ENCODE peak calls at places on chromosome 1, in eight cellular contexts. One of them, this sample, is unnamed.
A peak's percentile ranks its signal among the peaks of the same experiment; 100 is the strongest.

GRCh38 chr1:97634758-97635157 is 286.1 kb downstream of the DPYD start:
- DNase-seq in SK-N-SH: no peak
- DNase-seq in A549: no peak
- DNase-seq in endothelial cell of umbilical vein: no peak
- DNase-seq in brain microvascular endothelial cell: no peak
- DNase-seq in esophagus muscularis mucosa: no peak
- DNase-seq in upper lobe of left lung: no peak
- DNase-seq in small intestine: no peak
- DNase-seq in this sample: no peak

GRCh38 chr1:40039245-40039756 is 1.2 kb upstream of the CAP1 start:
- DNase-seq in A549: no peak
- DNase-seq in endothelial cell of umbilical vein: peak; percentile 66
- DNase-seq in upper lobe of left lung: no peak
- DNase-seq in esophagus muscularis mucosa: no peak
- DNase-seq in small intestine: no peak
- DNase-seq in SK-N-SH: no peak
- DNase-seq in brain microvascular endothelial cell: no peak
- DNase-seq in this sample: no peak

GRCh38 chr1:98794196-98794886 is 132.8 kb downstream of the SNX7 start:
- DNase-seq in upper lobe of left lung: no peak
- DNase-seq in small intestine: peak; percentile 67
- DNase-seq in A549: peak; percentile 21
- DNase-seq in esophagus muscularis mucosa: no peak
- DNase-seq in endothelial cell of umbilical vein: peak; percentile 80
- DNase-seq in brain microvascular endothelial cell: peak; percentile 77
- DNase-seq in SK-N-SH: peak; percentile 54
- DNase-seq in this sample: no peak

GRCh38 chr1:159953866-159954515 is at the start of gene SLAMF9:
- DNase-seq in small intestine: no peak
- DNase-seq in SK-N-SH: no peak
- DNase-seq in upper lobe of left lung: no peak
- DNase-seq in A549: no peak
- DNase-seq in brain microvascular endothelial cell: peak; percentile 3
- DNase-seq in endothelial cell of umbilical vein: no peak
- DNase-seq in esophagus muscularis mucosa: no peak
- DNase-seq in this sample: no peak

GRCh38 chr1:205630241-205630640 is 1.6 kb downstream of the ELK4 start:
- DNase-seq in small intestine: peak; percentile 14
- DNase-seq in esophagus muscularis mucosa: no peak
- DNase-seq in upper lobe of left lung: no peak
- DNase-seq in endothelial cell of umbilical vein: peak; percentile 75
- DNase-seq in A549: no peak
- DNase-seq in brain microvascular endothelial cell: peak; percentile 45
- DNase-seq in SK-N-SH: no peak
- DNase-seq in this sample: no peak

GRCh38 chr1:66197785-66198184 is 336.2 kb upstream of the SGIP1 start:
- DNase-seq in brain microvascular endothelial cell: no peak
- DNase-seq in esophagus muscularis mucosa: no peak
- DNase-seq in SK-N-SH: no peak
- DNase-seq in small intestine: no peak
- DNase-seq in endothelial cell of umbilical vein: no peak
- DNase-seq in upper lobe of left lung: no peak
- DNase-seq in A549: no peak
- DNase-seq in this sample: no peak

GRCh38 chr1:218867941-218868656 is 305.6 kb upstream of the LYPLAL1 start:
- DNase-seq in esophagus muscularis mucosa: no peak
- DNase-seq in small intestine: no peak
- DNase-seq in A549: no peak
- DNase-seq in brain microvascular endothelial cell: peak; percentile 48
- DNase-seq in SK-N-SH: no peak
- DNase-seq in endothelial cell of umbilical vein: no peak
- DNase-seq in upper lobe of left lung: no peak
- DNase-seq in this sample: no peak

GRCh38 chr1:70966018-70966638 is 81.5 kb downstream of the PTGER3 start:
- DNase-seq in upper lobe of left lung: no peak
- DNase-seq in A549: no peak
- DNase-seq in SK-N-SH: no peak
- DNase-seq in endothelial cell of umbilical vein: peak; percentile 17
- DNase-seq in esophagus muscularis mucosa: no peak
- DNase-seq in brain microvascular endothelial cell: no peak
- DNase-seq in small intestine: peak; percentile 1
- DNase-seq in this sample: no peak

GRCh38 chr1:224411766-224412165 is 22.8 kb downstream of the WDR26 start:
- DNase-seq in A549: no peak
- DNase-seq in SK-N-SH: no peak
- DNase-seq in small intestine: no peak
- DNase-seq in esophagus muscularis mucosa: no peak
- DNase-seq in endothelial cell of umbilical vein: no peak
- DNase-seq in brain microvascular endothelial cell: peak; percentile 35
- DNase-seq in upper lobe of left lung: no peak
- DNase-seq in this sample: no peak

GRCh38 chr1:54651608-54652007 is 10.0 kb downstream of the MROH7 start:
- DNase-seq in esophagus muscularis mucosa: no peak
- DNase-seq in SK-N-SH: no peak
- DNase-seq in upper lobe of left lung: no peak
- DNase-seq in endothelial cell of umbilical vein: no peak
- DNase-seq in brain microvascular endothelial cell: no peak
- DNase-seq in small intestine: no peak
- DNase-seq in A549: no peak
- DNase-seq in this sample: no peak

GRCh38 chr1:231338270-231339128 is at the start of gene SPRTN:
- DNase-seq in upper lobe of left lung: peak; percentile 94
- DNase-seq in A549: peak; percentile 96
- DNase-seq in endothelial cell of umbilical vein: peak; percentile 43
- DNase-seq in esophagus muscularis mucosa: no peak
- DNase-seq in SK-N-SH: peak; percentile 90
- DNase-seq in brain microvascular endothelial cell: no peak
- DNase-seq in small intestine: no peak
- DNase-seq in this sample: no peak

GRCh38 chr1:174005032-174005431 is 17.1 kb downstream of the RC3H1 start:
- DNase-seq in small intestine: no peak
- DNase-seq in SK-N-SH: peak; percentile 47
- DNase-seq in A549: no peak
- DNase-seq in brain microvascular endothelial cell: no peak
- DNase-seq in endothelial cell of umbilical vein: no peak
- DNase-seq in upper lobe of left lung: no peak
- DNase-seq in esophagus muscularis mucosa: no peak
- DNase-seq in this sample: no peak

GRCh38 chr1:224433671-224434446 is 738 bp downstream of the WDR26 start:
- DNase-seq in brain microvascular endothelial cell: peak; percentile 11
- DNase-seq in A549: peak; percentile 21
- DNase-seq in small intestine: peak; percentile 13
- DNase-seq in upper lobe of left lung: peak; percentile 89
- DNase-seq in endothelial cell of umbilical vein: peak; percentile 46
- DNase-seq in SK-N-SH: peak; percentile 63
- DNase-seq in esophagus muscularis mucosa: no peak
- DNase-seq in this sample: peak; percentile 69

GRCh38 chr1:236117710-236118109 is 24.6 kb upstream of the GPR137B start:
- DNase-seq in SK-N-SH: no peak
- DNase-seq in upper lobe of left lung: no peak
- DNase-seq in A549: no peak
- DNase-seq in small intestine: no peak
- DNase-seq in brain microvascular endothelial cell: no peak
- DNase-seq in esophagus muscularis mucosa: no peak
- DNase-seq in endothelial cell of umbilical vein: no peak
- DNase-seq in this sample: no peak

GRCh38 chr1:185679220-185679619 is 55.0 kb upstream of the HMCN1 start:
- DNase-seq in esophagus muscularis mucosa: no peak
- DNase-seq in brain microvascular endothelial cell: no peak
- DNase-seq in A549: no peak
- DNase-seq in SK-N-SH: no peak
- DNase-seq in upper lobe of left lung: no peak
- DNase-seq in endothelial cell of umbilical vein: no peak
- DNase-seq in small intestine: no peak
- DNase-seq in this sample: no peak

GRCh38 chr1:221987860-221988520 is 246.1 kb upstream of the DUSP10 start:
- DNase-seq in endothelial cell of umbilical vein: no peak
- DNase-seq in small intestine: no peak
- DNase-seq in esophagus muscularis mucosa: peak; percentile 82
- DNase-seq in upper lobe of left lung: no peak
- DNase-seq in SK-N-SH: no peak
- DNase-seq in A549: peak; percentile 25
- DNase-seq in brain microvascular endothelial cell: peak; percentile 81
- DNase-seq in this sample: no peak

GRCh38 chr1:31072304-31072746 is 6.8 kb upstream of the PUM1 start:
- DNase-seq in small intestine: no peak
- DNase-seq in A549: no peak
- DNase-seq in brain microvascular endothelial cell: no peak
- DNase-seq in upper lobe of left lung: no peak
- DNase-seq in esophagus muscularis mucosa: no peak
- DNase-seq in SK-N-SH: no peak
- DNase-seq in endothelial cell of umbilical vein: no peak
- DNase-seq in this sample: no peak

GRCh38 chr1:180175806-180176205 is 21.1 kb downstream of the QSOX1 start:
- DNase-seq in A549: no peak
- DNase-seq in endothelial cell of umbilical vein: no peak
- DNase-seq in upper lobe of left lung: no peak
- DNase-seq in small intestine: no peak
- DNase-seq in brain microvascular endothelial cell: no peak
- DNase-seq in esophagus muscularis mucosa: no peak
- DNase-seq in SK-N-SH: no peak
- DNase-seq in this sample: peak; percentile 20

GRCh38 chr1:91651671-91652071 is 151.0 kb downstream of the CDC7 start:
- DNase-seq in esophagus muscularis mucosa: peak; percentile 92
- DNase-seq in upper lobe of left lung: peak; percentile 62
- DNase-seq in brain microvascular endothelial cell: peak; percentile 20
- DNase-seq in A549: no peak
- DNase-seq in SK-N-SH: no peak
- DNase-seq in endothelial cell of umbilical vein: peak; percentile 86
- DNase-seq in small intestine: no peak
- DNase-seq in this sample: peak; percentile 78

GRCh38 chr1:119409731-119410130 is 5.2 kb upstream of the HSD3B2 start:
- DNase-seq in SK-N-SH: no peak
- DNase-seq in small intestine: no peak
- DNase-seq in A549: no peak
- DNase-seq in esophagus muscularis mucosa: no peak
- DNase-seq in upper lobe of left lung: no peak
- DNase-seq in endothelial cell of umbilical vein: no peak
- DNase-seq in brain microvascular endothelial cell: no peak
- DNase-seq in this sample: no peak

GRCh38 chr1:181179980-181180964 is 91.8 kb downstream of the IER5 start:
- DNase-seq in small intestine: peak; percentile 39
- DNase-seq in A549: no peak
- DNase-seq in esophagus muscularis mucosa: no peak
- DNase-seq in brain microvascular endothelial cell: peak; percentile 57
- DNase-seq in upper lobe of left lung: no peak
- DNase-seq in endothelial cell of umbilical vein: no peak
- DNase-seq in SK-N-SH: no peak
- DNase-seq in this sample: no peak

DNA sequence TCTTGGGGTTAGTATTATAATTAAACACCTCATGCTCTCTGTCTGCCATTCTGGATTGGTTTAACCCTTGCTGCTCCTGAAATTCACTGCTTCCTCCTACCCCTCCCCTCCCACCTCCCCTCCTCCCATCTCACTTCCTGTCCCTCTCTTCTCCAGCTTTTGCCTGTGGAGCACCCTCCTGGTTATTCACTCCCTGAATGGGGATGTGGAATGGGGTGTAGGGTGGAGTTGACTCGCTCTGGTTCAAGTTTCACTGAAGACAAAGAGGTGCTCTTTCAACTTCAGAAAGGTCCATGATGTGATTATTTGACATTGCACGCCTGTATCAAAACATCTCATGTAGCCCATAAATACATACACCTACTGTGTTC is 160.5 kb downstream of the PLXNA2 start:
- DNase-seq in small intestine: no peak
- DNase-seq in A549: no peak
- DNase-seq in SK-N-SH: no peak
- DNase-seq in endothelial cell of umbilical vein: no peak
- DNase-seq in upper lobe of left lung: no peak
- DNase-seq in esophagus muscularis mucosa: no peak
- DNase-seq in brain microvascular endothelial cell: no peak
- DNase-seq in this sample: no peak
- H3K27ac ChIP-seq in small intestine: no peak overlapping the region
- H3K27ac ChIP-seq in A549: no peak overlapping the region
- H3K27ac ChIP-seq in SK-N-SH: peak overlapping the region; percentile 89
- H3K27ac ChIP-seq in endothelial cell of umbilical vein: no peak overlapping the region
- H3K27ac ChIP-seq in upper lobe of left lung: no peak overlapping the region
- H3K27ac ChIP-seq in esophagus muscularis mucosa: no peak overlapping the region
- H3K27ac ChIP-seq in brain microvascular endothelial cell: no peak overlapping the region
- H3K27ac ChIP-seq in this sample: no peak overlapping the region

GRCh38 chr1:52435211-52435610 is 30.8 kb downstream of the PRPF38A start:
- DNase-seq in small intestine: no peak
- DNase-seq in esophagus muscularis mucosa: no peak
- DNase-seq in SK-N-SH: no peak
- DNase-seq in upper lobe of left lung: no peak
- DNase-seq in endothelial cell of umbilical vein: no peak
- DNase-seq in brain microvascular endothelial cell: no peak
- DNase-seq in A549: no peak
- DNase-seq in this sample: no peak
- H3K27ac ChIP-seq in small intestine: no peak overlapping the region
- H3K27ac ChIP-seq in esophagus muscularis mucosa: no peak overlapping the region
- H3K27ac ChIP-seq in SK-N-SH: no peak overlapping the region
- H3K27ac ChIP-seq in upper lobe of left lung: no peak overlapping the region
- H3K27ac ChIP-seq in endothelial cell of umbilical vein: no peak overlapping the region
- H3K27ac ChIP-seq in brain microvascular endothelial cell: no peak overlapping the region
- H3K27ac ChIP-seq in A549: no peak overlapping the region
- H3K27ac ChIP-seq in this sample: no peak overlapping the region

DNA sequence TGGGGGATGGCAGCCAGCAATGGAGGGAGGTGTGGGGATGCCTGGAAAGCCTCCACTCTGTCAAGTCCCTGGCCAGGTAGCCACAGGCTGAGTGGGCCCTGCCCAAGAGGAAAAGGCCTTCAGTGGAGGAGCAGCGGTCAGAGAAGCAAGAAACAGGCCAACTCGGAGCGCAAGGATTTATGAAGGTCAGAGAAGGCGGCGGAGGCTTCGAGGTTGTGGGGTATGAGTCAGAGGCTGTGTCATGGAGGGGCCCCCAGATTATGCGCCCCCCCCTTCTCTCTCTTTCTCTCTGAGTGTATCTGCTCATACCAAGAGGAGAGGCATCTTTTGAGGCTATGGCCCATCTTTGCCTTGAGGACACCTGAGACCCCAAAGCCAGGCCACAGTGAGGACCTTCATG is 99.5 kb downstream of the CASZ1 start:
- DNase-seq in A549: no peak
- DNase-seq in endothelial cell of umbilical vein: no peak
- DNase-seq in SK-N-SH: no peak
- DNase-seq in esophagus muscularis mucosa: no peak
- DNase-seq in brain microvascular endothelial cell: no peak
- DNase-seq in upper lobe of left lung: no peak
- DNase-seq in small intestine: no peak
- DNase-seq in this sample: no peak
- H3K27ac ChIP-seq in A549: no peak overlapping the region
- H3K27ac ChIP-seq in endothelial cell of umbilical vein: no peak overlapping the region
- H3K27ac ChIP-seq in SK-N-SH: no peak overlapping the region
- H3K27ac ChIP-seq in esophagus muscularis mucosa: no peak overlapping the region
- H3K27ac ChIP-seq in brain microvascular endothelial cell: no peak overlapping the region
- H3K27ac ChIP-seq in upper lobe of left lung: peak overlapping the region; percentile 96
- H3K27ac ChIP-seq in small intestine: no peak overlapping the region
- H3K27ac ChIP-seq in this sample: no peak overlapping the region

DNA sequence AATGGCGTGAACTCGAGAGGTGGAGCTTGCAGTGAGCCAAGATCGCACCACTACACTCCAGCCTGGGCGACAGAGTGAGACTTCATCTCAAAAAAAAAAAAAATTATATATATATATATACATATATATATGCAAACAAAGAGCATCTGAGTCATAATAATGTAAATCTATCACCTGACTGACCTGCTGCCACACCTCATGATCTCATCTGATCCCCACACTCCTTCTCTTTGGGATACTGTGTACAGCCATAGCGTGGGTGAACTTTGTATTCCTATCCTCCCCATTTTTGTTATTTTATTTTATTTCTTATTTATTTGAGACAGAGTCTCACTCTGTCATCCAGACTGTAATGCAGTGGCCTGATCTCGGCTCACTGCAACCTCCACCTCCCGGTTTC is 2.6 kb upstream of the HDAC1 start:
- DNase-seq in small intestine: peak; percentile 55
- DNase-seq in esophagus muscularis mucosa: no peak
- DNase-seq in brain microvascular endothelial cell: no peak
- DNase-seq in upper lobe of left lung: no peak
- DNase-seq in SK-N-SH: no peak
- DNase-seq in A549: no peak
- DNase-seq in endothelial cell of umbilical vein: no peak
- DNase-seq in this sample: no peak
- H3K27ac ChIP-seq in small intestine: no peak overlapping the region
- H3K27ac ChIP-seq in esophagus muscularis mucosa: no peak overlapping the region
- H3K27ac ChIP-seq in brain microvascular endothelial cell: no peak overlapping the region
- H3K27ac ChIP-seq in upper lobe of left lung: no peak overlapping the region
- H3K27ac ChIP-seq in SK-N-SH: no peak overlapping the region
- H3K27ac ChIP-seq in A549: no peak overlapping the region
- H3K27ac ChIP-seq in endothelial cell of umbilical vein: no peak overlapping the region
- H3K27ac ChIP-seq in this sample: no peak overlapping the region